ENCODE peak calls at places on chromosomes 13 and 19, in eight cellular contexts. E, P, H, S, D, N, U and C are unnamed samples.

GRCh38 chr13:57557979-57558529 is 73.5 kb upstream of the PCDH17 start:
- DNase-seq in E (peak; percentile 42), P (no peak), H (no peak), S (no peak), D (peak; percentile 22), N (no peak), U (peak; percentile 47), C (peak; percentile 3)

GRCh38 chr19:38268539-38268938 is 4.2 kb downstream of the SPINT2 start:
- DNase-seq in E (no peak), P (no peak), H (no peak), S (no peak), D (no peak), N (no peak), U (no peak), C (no peak)

GRCh38 chr13:102040812-102041211 is 361.0 kb downstream of the FGF14 start:
- DNase-seq in E (no peak), P (no peak), H (peak; percentile 52), S (no peak), D (no peak), N (no peak), U (no peak), C (no peak)

GRCh38 chr13:41675306-41675705 is 218.0 kb downstream of the RGCC start:
- DNase-seq in E (no peak), P (no peak), H (no peak), S (no peak), D (no peak), N (no peak), U (no peak), C (no peak)

GRCh38 chr19:39479916-39480315 is 722 bp upstream of the TIMM50 start:
- DNase-seq in E (no peak), P (no peak), H (no peak), S (no peak), D (no peak), N (no peak), U (no peak), C (no peak)

GRCh38 chr13:44747179-44747578 is 171.0 kb upstream of the TSC22D1 start:
- DNase-seq in E (no peak), P (no peak), H (no peak), S (no peak), D (no peak), N (no peak), U (no peak), C (no peak)

GRCh38 chr13:35812730-35813129 is 318.5 kb downstream of the DCLK1 start:
- DNase-seq in E (no peak), P (no peak), H (no peak), S (no peak), D (no peak), N (no peak), U (no peak), C (no peak)

GRCh38 chr19:33631628-33631995 is 9.9 kb downstream of the CHST8 start:
- DNase-seq in E (no peak), P (no peak), H (no peak), S (no peak), D (no peak), N (no peak), U (no peak), C (no peak)

GRCh38 chr19:41859213-41859617 is 840 bp upstream of the RPS19 start:
- DNase-seq in E (no peak), P (no peak), H (no peak), S (no peak), D (no peak), N (no peak), U (no peak), C (no peak)